ENCODE peak calls at places on chromosomes 11 and 22, in four cellular contexts. T is K562, L is IMR-90, B is H1. A is an unnamed sample.

GRCh38 chr22:36873614-36874308 is 13.0 kb downstream of the NCF4 start:
- DNase-seq in T (peak), L (peak), B (no peak), A (peak)

GRCh38 chr22:35457729-35458546 is 58.0 kb downstream of the MCM5 start:
- DNase-seq in T (no peak), L (peak), B (no peak), A (no peak)

GRCh38 chr11:17734986-17735822 is 623 bp downstream of the KCNC1 start:
- DNase-seq in T (peak), L (peak), B (no peak), A (peak)

GRCh38 chr11:73195191-73196007 is 22.7 kb upstream of the P2RY2 start:
- DNase-seq in T (no peak), L (no peak), B (no peak), A (peak)

GRCh38 chr11:16795146-16795545 is 56.7 kb downstream of the C11orf58 start:
- DNase-seq in T (no peak), L (no peak), B (no peak), A (no peak)

GRCh38 chr11:23205156-23205871 is 345.0 kb upstream of the CCDC179 start:
- DNase-seq in T (no peak), L (peak), B (no peak), A (no peak)

GRCh38 chr11:17388609-17389204 is at the start of gene KCNJ11:
- DNase-seq in T (no peak), L (no peak), B (peak), A (no peak)

GRCh38 chr22:32795214-32795596 is 6.3 kb upstream of the TIMP3 start:
- DNase-seq in T (no peak), L (no peak), B (no peak), A (no peak)

GRCh38 chr11:69828971-69829344 is 9.7 kb upstream of the FGF3 start:
- DNase-seq in T (no peak), L (no peak), B (no peak), A (no peak)

GRCh38 chr11:77154381-77155081 is 26.5 kb downstream of the MYO7A start:
- DNase-seq in T (no peak), L (no peak), B (no peak), A (no peak)

GRCh38 chr11:126317681-126318641 is 14.1 kb downstream of the DCPS start:
- DNase-seq in T (no peak), L (peak), B (no peak), A (no peak)

GRCh38 chr11:43944761-43945311 is 2.4 kb downstream of the C11orf96 start:
- DNase-seq in T (peak), L (peak), B (no peak), A (peak)

GRCh38 chr22:46057206-46057605 is 80.2 kb upstream of the WNT7B start:
- DNase-seq in T (no peak), L (no peak), B (no peak), A (no peak)

GRCh38 chr22:44211946-44212930 is 31.5 kb downstream of the PARVG start:
- DNase-seq in T (no peak), L (peak), B (no peak), A (no peak)

GRCh38 chr11:32309541-32310217 is 125.7 kb downstream of the WT1 start:
- DNase-seq in T (no peak), L (no peak), B (no peak), A (no peak)

GRCh38 chr22:35299217-35299716 is 427 bp upstream of the TOM1 start:
- DNase-seq in T (no peak), L (no peak), B (no peak), A (no peak)

GRCh38 chr11:3835752-3836151 is 5.0 kb downstream of the RHOG start:
- DNase-seq in T (no peak), L (no peak), B (no peak), A (no peak)

GRCh38 chr11:3836903-3837302 is 3.9 kb downstream of the RHOG start:
- DNase-seq in T (peak), L (no peak), B (no peak), A (no peak)

GRCh38 chr11:3840289-3840869 is 380 bp downstream of the RHOG start:
- DNase-seq in T (no peak), L (no peak), B (no peak), A (no peak)

GRCh38 chr11:3838504-3838903 is 2.3 kb downstream of the RHOG start:
- DNase-seq in T (no peak), L (no peak), B (no peak), A (no peak)

DNA sequence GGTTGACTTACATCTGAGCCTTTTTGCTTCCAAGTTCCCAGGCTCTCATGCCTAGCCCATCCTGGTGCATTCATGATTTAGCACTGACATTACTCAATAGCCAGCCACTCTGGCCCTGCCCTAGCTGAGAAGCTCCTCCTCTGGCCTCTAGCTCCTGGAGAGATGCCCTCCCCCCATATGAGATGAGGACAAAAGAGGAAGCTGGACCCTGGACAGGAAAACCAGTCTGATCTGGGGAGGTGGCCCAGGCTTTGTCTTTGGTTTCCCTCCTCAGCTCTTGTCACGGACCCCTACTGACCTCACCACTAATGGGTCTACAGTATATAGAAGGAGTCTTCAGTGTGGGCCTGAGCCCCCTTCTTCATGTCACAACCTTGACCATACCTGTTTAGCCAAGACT is 3.0 kb downstream of the RHOG start:
- DNase-seq in T (peak), L (no peak), B (no peak), A (no peak)
- TF ChIP-seq CEBPB in T (peak), L (no peak), B (no peak), A (no peak)

GRCh38 chr11:119316729-119317591 is at the start of gene MCAM:
- DNase-seq in T (peak), L (peak), B (no peak), A (peak)
- H2AFZ ChIP-seq in T (peak), L (peak), B (no peak), A (peak)

GRCh38 chr11:71406681-71407080 is 41.5 kb downstream of the DHCR7 start:
- DNase-seq in T (no peak), L (no peak), B (no peak), A (no peak)
- H3K4me2 ChIP-seq in T (no peak), L (no peak), B (no peak), A (no peak)

GRCh38 chr11:115707180-115707905 is 203.1 kb upstream of the CADM1 start:
- DNase-seq in T (no peak), L (no peak), B (no peak), A (no peak)
- TF ChIP-seq CEBPB in T (no peak), L (no peak), B (no peak), A (no peak)

GRCh38 chr11:114147389-114148382 is 88.2 kb downstream of the ZBTB16 start:
- DNase-seq in T (peak), L (no peak), B (no peak), A (no peak)

GRCh38 chr11:114142646-114143045 is 83.1 kb downstream of the ZBTB16 start:
- DNase-seq in T (no peak), L (no peak), B (no peak), A (no peak)

GRCh38 chr11:114140826-114141225 is 81.3 kb downstream of the ZBTB16 start:
- DNase-seq in T (no peak), L (no peak), B (no peak), A (no peak)

GRCh38 chr11:114141863-114142590 is 82.5 kb downstream of the ZBTB16 start:
- DNase-seq in T (no peak), L (no peak), B (no peak), A (no peak)

DNA sequence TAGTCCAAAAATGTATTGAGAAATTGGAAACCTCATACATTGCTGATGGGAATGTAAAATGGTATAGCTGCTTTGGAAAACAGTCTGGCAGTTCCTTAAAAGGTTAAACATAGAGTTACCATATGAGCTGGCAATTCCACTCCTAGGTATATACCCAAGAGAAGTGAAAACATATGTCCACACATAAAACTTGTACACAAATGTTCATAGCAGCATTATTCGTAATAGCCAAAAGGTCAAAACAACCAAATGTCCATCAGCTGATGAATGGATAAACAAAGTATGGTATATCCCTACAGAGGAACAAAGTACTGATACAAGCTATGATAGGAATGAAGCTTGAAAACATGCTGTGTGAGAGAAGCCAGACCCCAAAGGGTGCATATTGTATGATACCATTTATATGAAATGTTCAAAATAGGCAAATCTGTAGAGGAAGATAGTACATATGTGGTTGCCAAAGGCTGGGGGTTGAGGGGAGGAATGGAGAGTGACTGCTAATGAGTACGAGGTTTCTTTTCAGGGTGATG is 85.7 kb downstream of the ZBTB16 start:
- DNase-seq in T (no peak), L (no peak), B (no peak), A (no peak)
- H2AFZ ChIP-seq in T (no peak), L (no peak), B (no peak), A (no peak)

GRCh38 chr11:128512478-128513127 is 74.8 kb downstream of the ETS1 start:
- DNase-seq in T (no peak), L (no peak), B (no peak), A (no peak)
- H3K4me2 ChIP-seq in T (no peak), L (no peak), B (no peak), A (no peak)

DNA sequence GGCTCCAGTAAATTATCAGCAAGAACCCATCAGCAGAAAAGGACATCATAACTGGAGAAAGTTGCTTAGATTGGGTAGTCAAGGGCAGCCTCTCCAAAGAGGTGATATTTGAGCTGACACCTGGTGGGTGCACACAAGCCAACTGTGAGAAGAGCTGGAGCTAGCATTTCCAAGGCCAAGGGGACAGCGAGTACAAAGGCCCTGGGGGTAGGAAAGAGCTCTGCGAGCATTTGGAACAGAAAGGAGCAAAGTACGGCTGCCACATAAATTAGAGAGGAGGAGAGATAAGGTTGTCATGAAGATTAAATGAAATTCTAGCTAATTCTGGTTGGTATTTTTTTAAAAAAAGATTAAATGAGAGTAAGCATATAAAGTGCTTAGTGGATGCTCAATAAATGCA is 21.7 kb upstream of the SMCO4 start:
- DNase-seq in T (no peak), L (no peak), B (no peak), A (no peak)
- TF ChIP-seq CEBPB in T (no peak), L (no peak), B (no peak), A (no peak)

A was measured in HepG2.